ENCODE peak calls at places on chromosome 6, in six cellular contexts. G is lower leg skin, V is pancreas, C is epithelial cell of esophagus, X is cardiac fibroblast, N is AG09309. M is an unnamed sample.

GRCh38 chr6:57307850-57308249 is 9.6 kb upstream of the PRIM2 start:
- DNase-seq in G (no peak), V (no peak), C (no peak), X (no peak), N (no peak), M (no peak)

GRCh38 chr6:148771896-148772554 is 25.2 kb downstream of the UST start:
- DNase-seq in G (no peak), V (no peak), C (no peak), X (no peak), N (no peak), M (peak)

GRCh38 chr6:2634151-2634964 is 116.4 kb downstream of the MYLK4 start:
- DNase-seq in G (peak), V (peak), C (peak), X (peak), N (no peak), M (peak)

GRCh38 chr6:166318649-166319600 is 10.7 kb upstream of the PRR18 start:
- DNase-seq in G (no peak), V (no peak), C (no peak), X (no peak), N (no peak), M (no peak)

GRCh38 chr6:87756858-87757257 is 54.8 kb upstream of the AKIRIN2 start:
- DNase-seq in G (peak), V (no peak), C (peak), X (peak), N (peak), M (peak)

GRCh38 chr6:167910007-167910406 is 83.3 kb downstream of the AFDN start:
- DNase-seq in G (no peak), V (no peak), C (no peak), X (no peak), N (no peak), M (no peak)

GRCh38 chr6:119273799-119274595 is 75.6 kb downstream of the MAN1A1 start:
- DNase-seq in G (no peak), V (no peak), C (no peak), X (peak), N (peak), M (peak)

GRCh38 chr6:136429264-136429663 is 121.0 kb downstream of the MAP7 start:
- DNase-seq in G (no peak), V (no peak), C (no peak), X (no peak), N (no peak), M (no peak)

GRCh38 chr6:1940381-1940780 is 305.0 kb downstream of the GMDS start:
- DNase-seq in G (no peak), V (no peak), C (no peak), X (no peak), N (no peak), M (peak)

GRCh38 chr6:132648356-132648755 is 10.6 kb downstream of the TAAR1 start:
- DNase-seq in G (no peak), V (no peak), C (peak), X (peak), N (peak), M (peak)

GRCh38 chr6:25487012-25487411 is 165.0 kb upstream of the SCGN start:
- DNase-seq in G (no peak), V (no peak), C (no peak), X (no peak), N (no peak), M (no peak)

GRCh38 chr6:2986722-2987196 is 12.9 kb upstream of the NQO2 start:
- DNase-seq in G (peak), V (no peak), C (peak), X (peak), N (peak), M (peak)

GRCh38 chr6:10422282-10423034 is 7.6 kb upstream of the TFAP2A start:
- DNase-seq in G (no peak), V (no peak), C (no peak), X (no peak), N (no peak), M (no peak)

GRCh38 chr6:166024252-166024651 is 143.4 kb downstream of the TBXT start:
- DNase-seq in G (no peak), V (no peak), C (no peak), X (no peak), N (no peak), M (no peak)

GRCh38 chr6:170287371-170287876 is 3.5 kb downstream of the DLL1 start:
- DNase-seq in G (no peak), V (no peak), C (no peak), X (no peak), N (no peak), M (no peak)

GRCh38 chr6:31791324-31792089 is 4.0 kb downstream of the VARS1 start:
- DNase-seq in G (no peak), V (no peak), C (peak), X (peak), N (no peak), M (peak)

GRCh38 chr6:105569706-105570105 is 166.8 kb upstream of the PREP start:
- DNase-seq in G (no peak), V (no peak), C (no peak), X (no peak), N (no peak), M (no peak)

GRCh38 chr6:133590814-133591213 is 298.1 kb upstream of the TCF21 start:
- DNase-seq in G (no peak), V (no peak), C (peak), X (peak), N (no peak), M (peak)

GRCh38 chr6:20038805-20039204 is 173.5 kb downstream of the MBOAT1 start:
- DNase-seq in G (no peak), V (no peak), C (peak), X (no peak), N (peak), M (peak)

GRCh38 chr6:42304313-42304712 is 86.7 kb upstream of the MRPS10 start:
- DNase-seq in G (no peak), V (no peak), C (no peak), X (no peak), N (no peak), M (no peak)

GRCh38 chr6:158813032-158813431 is 6.1 kb downstream of the EZR start:
- DNase-seq in G (no peak), V (no peak), C (no peak), X (no peak), N (no peak), M (no peak)

GRCh38 chr6:128807577-128807976 is 75.4 kb upstream of the LAMA2 start:
- DNase-seq in G (no peak), V (no peak), C (peak), X (peak), N (no peak), M (peak)

GRCh38 chr6:119162134-119162761 is 83.8 kb upstream of the FAM184A start:
- DNase-seq in G (no peak), V (no peak), C (no peak), X (no peak), N (no peak), M (no peak)

GRCh38 chr6:85494551-85495337 is 44.9 kb downstream of the NT5E start:
- DNase-seq in G (no peak), V (no peak), C (peak), X (peak), N (no peak), M (peak)

GRCh38 chr6:108621117-108621516 is 60.4 kb downstream of the FOXO3 start:
- DNase-seq in G (no peak), V (no peak), C (peak), X (peak), N (peak), M (peak)

GRCh38 chr6:39309942-39310531 is 4.2 kb downstream of the KCNK17 start:
- DNase-seq in G (peak), V (peak), C (peak), X (peak), N (peak), M (peak)

DNA sequence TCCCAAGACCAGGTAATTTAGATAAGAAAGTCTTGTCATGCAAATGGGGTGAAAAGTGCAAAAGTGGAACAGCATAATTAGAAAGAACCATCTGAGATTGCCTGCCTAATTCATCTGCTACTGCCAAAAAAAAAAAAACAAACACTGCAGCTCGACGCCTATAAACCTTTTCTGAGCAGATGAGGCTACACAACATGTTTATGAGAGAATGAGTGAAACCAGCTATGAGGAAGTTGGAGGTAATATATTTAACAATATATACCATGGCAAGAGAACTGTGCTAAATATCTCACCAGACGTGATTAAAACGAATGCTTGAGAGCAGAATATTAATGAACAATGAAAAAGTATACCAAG is 50.0 kb downstream of the LAMA4 start:
- DNase-seq in G (no peak), V (no peak), C (no peak), X (no peak), N (no peak), M (no peak)
- H3K4me3 ChIP-seq in G (no peak), V (no peak), C (no peak), X (no peak), N (no peak), M (no peak)

DNA sequence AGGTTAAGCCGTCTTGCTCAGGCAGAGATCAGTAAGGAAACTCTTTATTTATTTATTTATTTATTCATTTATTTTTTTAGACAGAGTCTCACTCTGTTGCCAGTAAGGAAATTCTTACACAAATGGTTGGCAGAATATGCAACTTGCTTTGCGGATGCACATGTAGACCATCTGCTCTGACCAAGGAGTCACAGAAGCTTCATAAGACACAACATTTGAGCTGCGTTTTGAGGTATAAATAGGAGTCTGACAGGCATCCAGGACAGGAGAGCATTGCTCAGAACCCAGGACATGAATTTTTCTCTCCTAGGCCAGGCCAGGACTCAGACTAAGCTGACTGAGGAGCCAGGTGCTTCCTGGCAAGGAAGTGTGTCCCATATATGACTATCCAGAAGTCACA is 43.9 kb downstream of the HLA-A start:
- DNase-seq in G (no peak), V (no peak), C (no peak), X (no peak), N (no peak), M (no peak)
- TF ChIP-seq CTCF in G (no peak), V (no peak), C (no peak), X (no peak), N (no peak), M (no peak)

GRCh38 chr6:13014551-13015378 is 298.2 kb downstream of the PHACTR1 start:
- DNase-seq in G (no peak), V (peak), C (peak), X (no peak), N (no peak), M (no peak)

GRCh38 chr6:13013681-13014550 is 297.3 kb downstream of the PHACTR1 start:
- DNase-seq in G (no peak), V (no peak), C (no peak), X (peak), N (no peak), M (peak)

GRCh38 chr6:13011612-13012146 is 295.1 kb downstream of the PHACTR1 start:
- DNase-seq in G (no peak), V (no peak), C (no peak), X (no peak), N (no peak), M (no peak)

GRCh38 chr6:13012271-13012670 is 295.7 kb downstream of the PHACTR1 start:
- DNase-seq in G (no peak), V (peak), C (peak), X (no peak), N (no peak), M (no peak)

GRCh38 chr6:13012977-13013680 is 296.6 kb downstream of the PHACTR1 start:
- DNase-seq in G (peak), V (peak), C (no peak), X (peak), N (no peak), M (peak)
- H3K4me3 ChIP-seq in G (peak), V (no peak), C (no peak), X (peak), N (peak), M (peak)

GRCh38 chr6:28980137-28980796 is 24.8 kb downstream of the ZNF311 start:
- DNase-seq in G (no peak), V (no peak), C (no peak), X (no peak), N (no peak), M (no peak)

GRCh38 chr6:28982476-28983266 is 22.4 kb downstream of the ZNF311 start:
- DNase-seq in G (no peak), V (no peak), C (peak), X (peak), N (no peak), M (peak)

GRCh38 chr6:28981833-28982475 is 23.2 kb downstream of the ZNF311 start:
- DNase-seq in G (peak), V (peak), C (peak), X (peak), N (peak), M (peak)

GRCh38 chr6:28980797-28981390 is 24.2 kb downstream of the ZNF311 start:
- DNase-seq in G (no peak), V (peak), C (peak), X (peak), N (no peak), M (peak)

DNA sequence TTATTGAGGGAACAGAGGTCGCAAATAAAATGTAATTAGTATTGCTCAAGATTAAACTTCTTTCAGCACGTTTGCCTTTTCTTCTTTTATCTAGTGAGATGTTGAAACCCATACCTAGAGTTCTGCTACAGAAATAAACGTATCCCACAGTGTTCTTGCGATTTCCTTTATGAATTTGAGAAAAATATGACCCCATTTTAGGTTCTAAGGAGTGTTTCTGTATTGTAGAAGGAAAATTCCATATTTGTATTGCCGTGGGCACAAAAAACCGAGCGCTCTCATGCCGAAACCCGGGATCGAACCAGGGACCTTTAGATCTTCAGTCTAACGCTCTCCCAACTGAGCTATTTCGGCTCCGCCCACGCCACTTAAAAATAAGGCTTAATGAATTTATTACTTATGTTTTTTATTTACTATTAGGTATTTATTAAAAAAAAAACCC is 23.7 kb downstream of the ZNF311 start:
- DNase-seq in G (peak), V (peak), C (peak), X (peak), N (no peak), M (peak)
- TF ChIP-seq CTCF in G (no peak), V (no peak), C (no peak), X (no peak), N (no peak), M (no peak)

GRCh38 chr6:147207851-147208754 is 3.9 kb downstream of the STXBP5 start:
- DNase-seq in G (no peak), V (no peak), C (no peak), X (no peak), N (no peak), M (no peak)
- H3K4me3 ChIP-seq in G (no peak), V (no peak), C (no peak), X (peak), N (no peak), M (peak)

GRCh38 chr6:53273356-53273755 is 75.4 kb downstream of the ELOVL5 start:
- DNase-seq in G (no peak), V (no peak), C (no peak), X (no peak), N (no peak), M (no peak)
- TF ChIP-seq CTCF in G (no peak), V (no peak), C (no peak), X (peak), N (no peak), M (peak)

GRCh38 chr6:35730745-35731413 is 6.0 kb upstream of the ARMC12 start:
- DNase-seq in G (no peak), V (no peak), C (no peak), X (no peak), N (no peak), M (no peak)
- H3K4me3 ChIP-seq in G (no peak), V (no peak), C (no peak), X (no peak), N (no peak), M (peak)

GRCh38 chr6:75204222-75204958 is 1.5 kb downstream of the COL12A1 start:
- DNase-seq in G (peak), V (peak), C (peak), X (peak), N (no peak), M (peak)

GRCh38 chr6:75207211-75207984 is 1.5 kb upstream of the COL12A1 start:
- DNase-seq in G (no peak), V (no peak), C (no peak), X (peak), N (no peak), M (no peak)

GRCh38 chr6:75204959-75205775 is 686 bp downstream of the COL12A1 start:
- DNase-seq in G (no peak), V (no peak), C (peak), X (peak), N (no peak), M (peak)

GRCh38 chr6:75205776-75206334 is at the start of gene COL12A1:
- DNase-seq in G (peak), V (peak), C (peak), X (peak), N (peak), M (peak)

GRCh38 chr6:75206338-75207210 is 721 bp upstream of the COL12A1 start:
- DNase-seq in G (no peak), V (no peak), C (no peak), X (peak), N (no peak), M (peak)
- TF ChIP-seq CTCF in G (no peak), V (no peak), C (no peak), X (peak), N (peak), M (peak)

DNA sequence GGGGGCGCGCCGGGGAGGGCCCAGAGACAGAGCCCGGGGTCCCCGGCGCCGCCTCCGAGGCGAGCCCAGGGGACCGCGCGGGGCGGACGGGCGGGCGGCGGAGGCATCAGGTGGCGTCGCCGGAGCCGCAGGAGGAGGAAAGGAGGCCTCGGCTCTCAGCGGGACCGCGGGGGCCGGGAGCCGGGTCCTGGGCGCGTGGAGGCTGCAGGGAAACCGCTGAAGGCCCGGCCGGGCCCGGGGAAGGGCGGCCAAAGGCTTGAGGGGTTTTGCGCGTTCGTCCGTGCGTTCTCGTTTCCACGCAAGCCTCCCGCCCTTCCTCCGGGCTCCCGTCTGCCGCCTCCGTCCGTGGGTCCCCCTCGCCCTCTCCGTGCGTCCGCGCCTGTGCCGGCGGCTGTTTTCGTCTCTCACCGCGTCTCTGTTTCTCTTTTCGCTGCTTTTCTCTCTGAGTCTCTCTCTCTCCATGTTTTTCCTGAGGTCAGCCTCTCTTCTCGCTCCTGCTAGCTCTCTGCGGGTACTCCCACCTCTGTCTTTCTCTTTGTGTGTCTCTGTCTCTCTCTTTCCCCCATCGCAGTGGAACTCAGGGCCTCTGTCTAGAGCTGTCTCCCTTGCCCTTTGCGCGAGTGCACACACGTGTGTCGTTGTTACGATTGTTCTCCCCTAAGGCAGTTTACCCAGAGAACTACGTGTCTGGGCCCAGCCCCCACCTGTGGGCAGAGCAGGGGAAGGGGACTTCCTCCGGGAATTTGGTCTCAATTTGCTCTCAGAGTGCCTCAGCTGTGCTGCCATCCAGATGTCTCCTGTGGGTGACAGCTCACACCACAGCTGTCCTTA is 2.1 kb downstream of the IRF4 start:
- DNase-seq in G (no peak), V (no peak), C (no peak), X (peak), N (no peak), M (no peak)
- H3K4me3 ChIP-seq in G (no peak), V (no peak), C (no peak), X (no peak), N (no peak), M (no peak)

GRCh38 chr6:111256646-111257045 is 169.3 kb downstream of the SLC16A10 start:
- DNase-seq in G (no peak), V (no peak), C (no peak), X (no peak), N (no peak), M (peak)
- TF ChIP-seq CTCF in G (no peak), V (no peak), C (peak), X (no peak), N (peak), M (peak)

M was measured in choroid plexus epithelial cell.